ENCODE peak calls at places on chromosomes 5 and 9, in ten cellular contexts. Q is ovary; D is fibroblast of lung; O is lower lobe of right lung; P is CD8-positive, alpha-beta T cell; K is left ventricle myocardium inferior; G is uterus; F is breast epithelium; H is coronary artery; U is SJSA1. J is an unnamed sample.

GRCh38 chr9:122016789-122017188 is 76.3 kb downstream of the TTLL11 start:
- DNase-seq in Q (peak; percentile 52), D (no peak), O (no peak), P (no peak), K (no peak), G (peak; percentile 31), F (no peak), H (no peak), U (no peak), J (no peak)

GRCh38 chr9:18979367-18979766 is 53.6 kb downstream of the SAXO1 start:
- DNase-seq in Q (no peak), D (peak; percentile 41), O (no peak), P (no peak), K (no peak), G (no peak), F (no peak), H (no peak), U (no peak), J (peak; percentile 8)

GRCh38 chr5:124634820-124635323 is 111.6 kb downstream of the ZNF608 start:
- DNase-seq in Q (no peak), D (peak; percentile 79), O (no peak), P (no peak), K (no peak), G (no peak), F (no peak), H (no peak), U (no peak), J (no peak)

GRCh38 chr5:149433524-149434131 is 54.5 kb upstream of the IL17B start:
- DNase-seq in Q (peak; percentile 44), D (no peak), O (no peak), P (no peak), K (no peak), G (peak; percentile 65), F (no peak), H (no peak), U (no peak), J (no peak)

GRCh38 chr5:953535-954449 is 54.8 kb upstream of the NKD2 start:
- DNase-seq in Q (no peak), D (no peak), O (no peak), P (peak; percentile 34), K (no peak), G (no peak), F (no peak), H (peak; percentile 47), U (peak; percentile 47), J (no peak)

GRCh38 chr5:142151436-142152382 is 43.1 kb downstream of the NDFIP1 start:
- DNase-seq in Q (no peak), D (peak; percentile 91), O (no peak), P (no peak), K (no peak), G (peak; percentile 27), F (no peak), H (no peak), U (peak; percentile 74), J (no peak)

GRCh38 chr5:96624631-96625030 is 37.5 kb upstream of the CAST start:
- DNase-seq in Q (no peak), D (no peak), O (no peak), P (no peak), K (no peak), G (no peak), F (no peak), H (no peak), U (no peak), J (no peak)

GRCh38 chr9:99561435-99562262 is 260.0 kb upstream of the NR4A3 start:
- DNase-seq in Q (no peak), D (no peak), O (no peak), P (no peak), K (no peak), G (no peak), F (no peak), H (no peak), U (no peak), J (no peak)

GRCh38 chr9:79570449-79571308 is 1.1 kb upstream of the TLE4 start:
- DNase-seq in Q (peak; percentile 69), D (peak; percentile 64), O (peak; percentile 55), P (peak; percentile 60), K (peak; percentile 38), G (peak; percentile 50), F (peak; percentile 58), H (peak; percentile 78), U (peak; percentile 44), J (no peak)

GRCh38 chr9:118785456-118785855 is 583.8 kb downstream of the BRINP1 start:
- DNase-seq in Q (no peak), D (no peak), O (no peak), P (no peak), K (no peak), G (no peak), F (no peak), H (no peak), U (no peak), J (no peak)

GRCh38 chr5:55241756-55242155 is 8.3 kb upstream of the CCNO start:
- DNase-seq in Q (no peak), D (no peak), O (no peak), P (no peak), K (no peak), G (no peak), F (no peak), H (no peak), U (no peak), J (no peak)

GRCh38 chr9:122567901-122568300 is 15.0 kb downstream of the OR1N2 start:
- DNase-seq in Q (no peak), D (no peak), O (no peak), P (no peak), K (no peak), G (no peak), F (no peak), H (no peak), U (no peak), J (no peak)

GRCh38 chr9:12882430-12882829 is 107.6 kb downstream of the LURAP1L start:
- DNase-seq in Q (no peak), D (peak; percentile 87), O (no peak), P (no peak), K (no peak), G (no peak), F (no peak), H (no peak), U (no peak), J (no peak)

GRCh38 chr9:81627481-81627880 is 61.9 kb downstream of the TLE1 start:
- DNase-seq in Q (no peak), D (no peak), O (no peak), P (no peak), K (no peak), G (no peak), F (no peak), H (no peak), U (no peak), J (no peak)

GRCh38 chr9:93813687-93814560 is 141.2 kb downstream of the BARX1 start:
- DNase-seq in Q (no peak), D (no peak), O (no peak), P (peak; percentile 44), K (no peak), G (no peak), F (no peak), H (no peak), U (no peak), J (no peak)
- H3K27ac ChIP-seq in Q (no peak overlapping the region), D (no peak overlapping the region), O (no peak overlapping the region), P (no peak overlapping the region), K (no peak overlapping the region), G (no peak overlapping the region), F (no peak overlapping the region), H (no peak overlapping the region), U (no peak overlapping the region), J (no peak overlapping the region)

DNA sequence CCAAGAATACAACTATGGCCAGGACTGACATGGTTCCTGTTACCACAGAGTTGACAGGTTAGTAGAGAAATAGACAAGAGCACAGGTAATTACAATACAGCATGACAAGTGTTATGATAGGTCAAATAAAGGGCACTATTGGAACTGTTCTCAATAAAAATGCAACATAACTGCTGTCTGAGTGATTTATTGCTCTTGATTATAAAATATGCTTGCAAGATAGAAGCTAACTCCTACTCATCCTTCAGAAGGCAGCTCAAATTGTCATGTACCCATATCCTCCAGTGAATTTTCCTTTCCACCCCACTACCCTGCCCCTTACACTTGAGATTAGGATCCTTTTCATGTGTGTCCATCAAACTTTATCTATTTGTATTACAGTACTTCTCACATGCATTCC is 35.1 kb upstream of the ATG10 start:
- DNase-seq in Q (no peak), D (no peak), O (no peak), P (no peak), K (no peak), G (no peak), F (no peak), H (no peak), U (no peak), J (no peak)
- H3K27ac ChIP-seq in Q (no peak overlapping the region), D (no peak overlapping the region), O (no peak overlapping the region), P (no peak overlapping the region), K (no peak overlapping the region), G (no peak overlapping the region), F (no peak overlapping the region), H (no peak overlapping the region), U (no peak overlapping the region), J (no peak overlapping the region)

DNA sequence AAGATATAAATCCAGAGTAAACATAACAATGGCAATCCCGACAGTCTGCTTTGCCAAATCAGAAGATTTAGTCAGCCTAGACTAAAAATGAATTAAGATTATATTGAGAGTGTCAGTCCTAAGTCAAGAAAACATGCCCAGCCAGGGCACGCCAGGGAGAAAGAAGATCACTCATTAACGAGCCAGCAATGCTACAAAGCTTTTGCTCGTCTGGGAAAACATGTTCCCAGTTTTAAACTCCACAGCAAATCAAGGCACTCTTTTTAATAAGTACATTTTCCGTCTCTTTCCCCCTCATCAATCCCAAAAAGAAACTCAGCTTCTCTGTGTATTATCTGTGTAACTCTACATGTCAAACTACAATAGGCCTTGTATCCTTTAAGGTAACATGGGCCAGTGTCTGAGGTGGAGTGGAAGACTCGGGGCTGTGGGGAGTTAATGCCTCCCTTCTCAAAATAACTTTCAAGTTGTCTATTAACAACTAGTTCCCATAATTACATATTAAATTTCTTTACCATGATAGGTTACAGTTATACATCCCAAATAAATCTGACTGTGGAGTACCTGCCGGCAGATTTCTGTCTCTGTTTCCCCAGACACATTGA is 40.9 kb downstream of the NFIB start:
- DNase-seq in Q (no peak), D (no peak), O (no peak), P (no peak), K (no peak), G (no peak), F (no peak), H (no peak), U (no peak), J (no peak)
- H3K27ac ChIP-seq in Q (no peak overlapping the region), D (no peak overlapping the region), O (peak overlapping the region; percentile 4), P (no peak overlapping the region), K (peak overlapping the region; percentile 68), G (peak overlapping the region; percentile 74), F (peak overlapping the region; percentile 20), H (peak overlapping the region; percentile 36), U (no peak overlapping the region), J (no peak overlapping the region)

DNA sequence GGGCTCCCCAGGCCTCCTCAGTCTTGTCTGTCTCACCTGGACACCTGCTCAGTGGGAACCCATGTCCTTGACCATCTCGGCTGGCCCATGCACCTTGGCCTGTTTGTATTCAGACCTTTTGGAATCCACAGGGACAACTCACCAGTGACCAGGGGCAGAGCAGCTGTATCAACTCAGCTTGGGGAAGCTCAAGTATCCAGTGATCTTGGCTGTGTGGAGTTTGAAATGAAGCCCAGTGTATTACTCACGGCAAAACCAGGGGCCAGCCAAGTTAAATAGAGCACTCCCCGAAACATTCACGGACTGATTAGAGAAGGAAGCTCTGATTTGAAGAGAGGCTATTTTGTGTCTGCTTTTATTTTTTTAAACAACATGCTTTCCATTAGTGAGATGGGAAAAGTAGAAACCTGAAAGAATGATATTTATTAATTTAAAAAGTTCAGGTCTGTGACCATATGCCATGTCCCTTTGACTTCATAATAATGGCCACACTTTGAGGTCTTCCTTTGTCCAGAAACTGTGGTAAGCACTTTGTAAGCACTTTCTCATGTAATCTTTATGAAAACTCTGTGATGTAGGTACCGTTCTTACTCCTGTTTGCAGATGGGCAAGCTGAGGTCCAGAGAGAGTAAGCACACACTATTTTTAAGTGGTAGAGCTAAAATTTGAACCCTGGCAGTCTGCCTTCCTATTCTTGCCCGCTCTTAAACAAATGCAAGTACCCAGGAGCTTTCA is 656.5 kb downstream of the BNC2 start:
- DNase-seq in Q (peak; percentile 78), D (peak; percentile 99), O (no peak), P (no peak), K (peak; percentile 47), G (peak; percentile 82), F (no peak), H (peak; percentile 82), U (no peak), J (peak; percentile 55)
- H3K27ac ChIP-seq in Q (peak overlapping the region; percentile 42), D (peak overlapping the region; percentile 26), O (no peak overlapping the region), P (no peak overlapping the region), K (peak overlapping the region; percentile 65), G (peak overlapping the region; percentile 78), F (no peak overlapping the region), H (peak overlapping the region; percentile 47), U (no peak overlapping the region), J (no peak overlapping the region)